ENCODE peak calls at places on chromosomes 5 and 9, in four cellular contexts. Y is pancreas, R is fibroblast of pulmonary artery, T is D721Med. I is an unnamed sample.

GRCh38 chr9:137161558-137162483 is 8.0 kb downstream of the LRRC26 start:
- DNase-seq in Y (no peak), R (no peak), T (no peak), I (no peak)

GRCh38 chr5:87912419-87912818 is 356.2 kb downstream of the TMEM161B start:
- DNase-seq in Y (no peak), R (no peak), T (no peak), I (no peak)

GRCh38 chr9:18888241-18888794 is 144.7 kb downstream of the SAXO1 start:
- DNase-seq in Y (no peak), R (no peak), T (no peak), I (no peak)

GRCh38 chr5:91690921-91691320 is 307.8 kb upstream of the ARRDC3 start:
- DNase-seq in Y (no peak), R (peak), T (no peak), I (no peak)

GRCh38 chr5:131384181-131384580 is 120.3 kb downstream of the CDC42SE2 start:
- DNase-seq in Y (no peak), R (no peak), T (no peak), I (no peak)

GRCh38 chr9:112061152-112061740 is 113.9 kb downstream of the SUSD1 start:
- DNase-seq in Y (no peak), R (peak), T (no peak), I (no peak)

GRCh38 chr5:73434461-73434860 is 14.1 kb downstream of the FOXD1 start:
- DNase-seq in Y (no peak), R (no peak), T (no peak), I (no peak)

GRCh38 chr5:141641634-141642278 is 5.0 kb downstream of the RELL2 start:
- DNase-seq in Y (no peak), R (peak), T (no peak), I (no peak)

GRCh38 chr5:176817864-176818377 is 7.6 kb downstream of the UNC5A start:
- DNase-seq in Y (peak), R (peak), T (peak), I (no peak)

GRCh38 chr9:37329576-37329975 is 92.9 kb upstream of the GRHPR start:
- DNase-seq in Y (no peak), R (peak), T (no peak), I (no peak)

GRCh38 chr9:131228096-131228495 is 48.2 kb downstream of the FAM78A start:
- DNase-seq in Y (no peak), R (no peak), T (no peak), I (no peak)

DNA sequence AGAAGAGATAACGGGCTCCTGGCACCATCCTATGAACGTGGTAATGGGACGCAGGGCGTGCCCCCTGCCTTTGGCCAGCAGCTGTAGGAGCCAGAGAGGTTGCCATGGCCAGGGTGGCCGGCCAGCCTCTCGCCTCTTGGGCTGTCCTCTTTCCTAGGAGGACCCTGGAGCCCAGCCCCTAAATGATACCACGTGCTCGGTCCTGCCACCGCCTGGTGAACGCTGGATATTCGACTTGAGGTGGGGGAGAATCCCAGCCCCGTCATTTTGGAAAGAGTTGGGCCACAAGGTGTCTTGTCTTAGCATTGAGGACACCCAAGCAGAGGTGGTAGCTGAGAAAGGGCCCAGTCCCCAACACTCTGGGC is 391 bp upstream of the NRG2 start:
- DNase-seq in Y (no peak), R (no peak), T (no peak), I (no peak)
- TF ChIP-seq CTCF in Y (no peak), R (no peak), T (peak), I (peak)

GRCh38 chr9:118459832-118460425 is 755.7 kb downstream of the TLR4 start:
- DNase-seq in Y (no peak), R (no peak), T (no peak), I (no peak)

DNA sequence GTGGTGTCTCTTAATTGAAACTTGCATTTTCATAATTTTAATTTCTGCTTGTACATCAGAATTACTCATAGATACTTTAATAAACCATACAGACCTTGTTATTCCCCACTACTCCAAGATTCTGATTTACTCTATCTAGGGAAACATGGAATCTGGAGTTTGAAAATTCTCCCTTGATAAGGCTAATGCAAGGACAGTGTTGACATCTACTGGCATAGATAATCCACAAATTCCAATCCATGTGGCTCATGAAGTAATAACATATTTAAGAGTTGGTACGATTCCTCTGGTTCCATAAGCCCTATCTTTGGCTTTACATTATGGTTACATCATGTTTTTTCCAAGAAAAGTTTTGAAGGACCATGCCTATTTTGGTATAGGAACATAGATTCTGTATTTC is 759.2 kb downstream of the TLR4 start:
- DNase-seq in Y (no peak), R (no peak), T (no peak), I (no peak)
- TF ChIP-seq CTCF in Y (no peak), R (no peak), T (no peak), I (no peak)

GRCh38 chr9:72029986-72030385 is 30.4 kb downstream of the C9orf57 start:
- DNase-seq in Y (no peak), R (no peak), T (no peak), I (no peak)

GRCh38 chr9:72030762-72031161 is 29.7 kb downstream of the C9orf57 start:
- DNase-seq in Y (no peak), R (no peak), T (no peak), I (no peak)

GRCh38 chr9:72022846-72023245 is 37.6 kb downstream of the C9orf57 start:
- DNase-seq in Y (no peak), R (peak), T (no peak), I (no peak)

DNA sequence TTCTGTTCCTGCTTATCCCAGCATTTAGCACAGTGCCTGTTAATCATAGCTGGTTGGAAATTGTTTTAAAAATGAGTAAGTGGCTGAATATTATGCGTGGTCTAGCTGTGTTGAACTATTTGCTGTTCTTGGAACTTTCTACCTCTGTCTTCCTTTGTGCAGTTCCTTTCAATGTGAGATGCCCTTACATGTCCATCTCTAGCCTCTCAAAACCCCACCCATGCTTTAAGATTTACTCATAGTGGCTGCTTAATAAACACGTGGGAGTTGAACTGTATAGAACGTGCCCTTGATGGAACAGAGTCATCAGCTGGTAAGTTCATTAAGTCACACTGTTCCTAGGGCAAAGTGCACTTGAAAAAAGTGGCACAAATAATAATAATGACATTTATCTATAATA is 34.5 kb downstream of the C9orf57 start:
- DNase-seq in Y (no peak), R (no peak), T (no peak), I (no peak)
- TF ChIP-seq CTCF in Y (no peak), R (no peak), T (no peak), I (no peak)

DNA sequence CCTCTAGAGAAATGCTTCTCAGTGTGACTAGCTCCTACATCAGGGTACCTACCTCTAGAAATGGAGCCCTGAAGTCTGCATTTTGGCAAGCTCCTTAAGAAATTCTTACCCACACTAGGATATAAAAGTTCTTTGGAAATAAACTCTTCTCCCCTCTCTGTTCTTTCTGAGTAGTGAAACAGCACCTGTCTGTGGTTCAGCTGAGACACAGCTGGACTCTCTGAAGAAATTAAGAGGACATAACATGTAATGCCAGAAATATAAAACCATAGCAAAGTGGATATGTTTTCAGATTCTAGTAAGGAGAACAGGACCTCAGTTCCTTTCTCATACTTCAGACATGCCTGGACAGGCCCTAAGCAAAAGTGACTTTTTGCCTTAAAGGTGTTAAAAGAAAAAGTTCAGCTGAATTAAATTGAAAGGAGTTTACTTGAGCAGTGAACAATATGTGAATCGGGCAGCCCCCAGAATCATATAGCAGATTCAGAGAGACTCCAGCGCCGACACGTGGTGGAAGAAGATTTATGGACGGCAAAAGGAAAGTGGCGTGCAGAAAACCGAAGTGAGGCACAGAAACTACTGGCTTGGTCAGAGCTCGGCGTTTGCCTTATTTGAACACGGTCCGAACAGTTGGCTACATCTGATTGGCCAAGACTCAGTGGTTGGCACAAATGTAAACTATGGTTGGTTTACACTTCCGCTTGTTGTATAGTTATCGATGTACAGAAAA is 64.5 kb downstream of the PRKACG start:
- DNase-seq in Y (no peak), R (peak), T (no peak), I (no peak)
- TF ChIP-seq CTCF in Y (no peak), R (peak), T (peak), I (no peak)

DNA sequence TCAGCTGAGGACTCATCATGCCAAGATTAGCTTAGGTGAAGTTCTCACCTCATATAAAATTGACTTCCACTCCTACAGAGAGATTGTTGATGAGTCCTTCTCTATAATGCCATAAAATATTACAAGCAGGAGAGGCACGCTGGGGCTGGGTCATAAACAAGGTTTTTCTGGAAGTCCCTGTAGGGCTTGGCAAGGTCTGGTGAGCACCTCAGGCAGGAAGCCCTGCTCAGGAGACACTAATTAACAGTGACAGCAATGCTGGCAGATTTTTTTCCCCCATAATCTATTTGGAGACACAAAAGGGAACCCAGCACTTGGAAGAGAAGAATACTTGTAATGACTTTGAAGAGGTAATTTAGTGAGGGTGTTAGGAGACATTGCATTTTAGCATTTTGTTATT is 118.7 kb downstream of the DIRAS2 start:
- DNase-seq in Y (no peak), R (no peak), T (no peak), I (no peak)
- TF ChIP-seq CTCF in Y (no peak), R (no peak), T (no peak), I (no peak)

GRCh38 chr5:1772634-1773033 is 27.0 kb downstream of the MRPL36 start:
- DNase-seq in Y (peak), R (peak), T (no peak), I (no peak)
- TF ChIP-seq CTCF in Y (no peak), R (peak), T (peak), I (peak)

GRCh38 chr9:34896112-34896511 is 62.0 kb upstream of the PHF24 start:
- DNase-seq in Y (no peak), R (no peak), T (no peak), I (no peak)
- TF ChIP-seq CTCF in Y (no peak), R (peak), T (no peak), I (peak)

GRCh38 chr9:34139477-34140146 is 13.1 kb upstream of the DCAF12 start:
- DNase-seq in Y (no peak), R (peak), T (no peak), I (no peak)
- TF ChIP-seq CTCF in Y (no peak), R (peak), T (peak), I (peak)

GRCh38 chr5:143213231-143213850 is 190.1 kb downstream of the NR3C1 start:
- DNase-seq in Y (no peak), R (peak), T (no peak), I (no peak)

GRCh38 chr5:143214890-143215289 is 188.6 kb downstream of the NR3C1 start:
- DNase-seq in Y (no peak), R (no peak), T (no peak), I (no peak)

GRCh38 chr5:143212261-143212660 is 191.2 kb downstream of the NR3C1 start:
- DNase-seq in Y (no peak), R (no peak), T (no peak), I (no peak)

GRCh38 chr5:143214458-143214857 is 189.0 kb downstream of the NR3C1 start:
- DNase-seq in Y (no peak), R (no peak), T (no peak), I (no peak)

GRCh38 chr5:143213851-143214363 is 189.6 kb downstream of the NR3C1 start:
- DNase-seq in Y (no peak), R (peak), T (no peak), I (no peak)
- TF ChIP-seq CTCF in Y (no peak), R (peak), T (no peak), I (peak)

GRCh38 chr5:37776826-37777225 is 63.0 kb downstream of the GDNF start:
- DNase-seq in Y (no peak), R (peak), T (no peak), I (no peak)

GRCh38 chr5:37777472-37778135 is 62.2 kb downstream of the GDNF start:
- DNase-seq in Y (no peak), R (peak), T (no peak), I (no peak)

GRCh38 chr5:37772255-37772654 is 67.6 kb downstream of the GDNF start:
- DNase-seq in Y (no peak), R (no peak), T (no peak), I (no peak)

GRCh38 chr5:37773809-37774208 is 66.0 kb downstream of the GDNF start:
- DNase-seq in Y (no peak), R (no peak), T (no peak), I (no peak)

DNA sequence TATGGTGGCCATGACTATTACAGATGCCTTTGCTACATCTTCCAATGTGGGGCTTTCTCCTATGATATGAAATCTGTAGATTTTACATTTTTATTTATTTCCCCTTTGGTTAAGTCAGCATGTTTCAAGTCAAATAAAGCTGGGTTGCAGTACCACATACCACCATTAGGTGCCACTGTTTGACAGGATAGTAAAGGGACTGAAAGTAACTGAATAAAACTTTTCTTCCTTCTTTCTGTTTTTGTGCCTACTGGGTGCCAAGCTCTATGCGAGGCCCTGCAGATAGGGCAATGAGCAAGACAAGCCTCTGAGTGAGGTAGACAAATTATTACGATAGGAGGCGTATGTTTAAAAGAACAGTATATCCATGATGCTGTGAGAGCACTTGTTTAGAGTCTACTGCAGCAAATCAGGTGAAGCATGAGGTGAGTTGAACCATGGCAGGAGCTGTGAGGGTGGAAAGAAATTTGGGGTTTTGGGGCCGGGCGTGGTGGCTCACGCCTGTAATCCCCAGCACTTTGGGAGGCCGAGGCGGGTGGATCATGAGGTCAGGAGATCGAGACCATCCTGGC is 64.8 kb downstream of the GDNF start:
- DNase-seq in Y (no peak), R (no peak), T (no peak), I (no peak)
- TF ChIP-seq CTCF in Y (peak), R (peak), T (peak), I (peak)

I was measured in chondrocyte.